ENCODE peak calls at places on chromosomes 3 and 15, in six cellular contexts. O is HS-27A, R is NCI-H1092, K is ascending aorta, H is NT2/D1, B is nephron progenitor cell. Q is an unnamed sample.

GRCh38 chr3:49466047-49466446 is 4.0 kb upstream of the DAG1 start:
- DNase-seq in O (no peak), R (no peak), K (no peak), H (no peak), B (no peak), Q (no peak)

GRCh38 chr15:100284701-100285100 is 57.1 kb downstream of the ADAMTS17 start:
- DNase-seq in O (no peak), R (no peak), K (no peak), H (no peak), B (peak; percentile 17), Q (no peak)

GRCh38 chr3:138950006-138950644 is 3.1 kb downstream of the FOXL2NB start:
- DNase-seq in O (no peak), R (no peak), K (no peak), H (no peak), B (peak; percentile 67), Q (no peak)

GRCh38 chr3:150183619-150184425 is 213.1 kb upstream of the PFN2 start:
- DNase-seq in O (peak; percentile 70), R (peak; percentile 69), K (no peak), H (peak; percentile 49), B (peak; percentile 68), Q (peak; percentile 45)

GRCh38 chr15:71790081-71790480 is 20.3 kb upstream of the NR2E3 start:
- DNase-seq in O (no peak), R (no peak), K (no peak), H (no peak), B (no peak), Q (no peak)

GRCh38 chr3:79766474-79767193 is 1.2 kb downstream of the ROBO1 start:
- DNase-seq in O (no peak), R (no peak), K (no peak), H (no peak), B (peak; percentile 58), Q (no peak)

GRCh38 chr3:113035387-113035982 is 44.7 kb downstream of the GTPBP8 start:
- DNase-seq in O (peak; percentile 35), R (peak; percentile 40), K (no peak), H (peak; percentile 64), B (peak; percentile 47), Q (no peak)

GRCh38 chr3:9280477-9281219 is 31.2 kb upstream of the SRGAP3 start:
- DNase-seq in O (no peak), R (peak; percentile 33), K (no peak), H (no peak), B (no peak), Q (no peak)

GRCh38 chr3:37862219-37862711 is 585 bp downstream of the CTDSPL start:
- DNase-seq in O (no peak), R (no peak), K (no peak), H (no peak), B (peak; percentile 67), Q (no peak)

GRCh38 chr15:89971592-89971997 is 29.5 kb upstream of the ZNF710 start:
- DNase-seq in O (peak; percentile 24), R (no peak), K (no peak), H (peak; percentile 58), B (peak; percentile 72), Q (no peak)

GRCh38 chr3:111252795-111253194 is 181.2 kb downstream of the NECTIN3 start:
- DNase-seq in O (no peak), R (no peak), K (no peak), H (no peak), B (no peak), Q (no peak)

GRCh38 chr3:16401273-16401672 is 112.2 kb downstream of the RFTN1 start:
- DNase-seq in O (no peak), R (no peak), K (no peak), H (no peak), B (no peak), Q (no peak)

GRCh38 chr3:36653095-36653494 is 111.3 kb downstream of the DCLK3 start:
- DNase-seq in O (no peak), R (no peak), K (no peak), H (no peak), B (no peak), Q (no peak)

GRCh38 chr3:44110643-44111042 is 131.0 kb upstream of the TOPAZ1 start:
- DNase-seq in O (no peak), R (no peak), K (no peak), H (no peak), B (no peak), Q (no peak)

GRCh38 chr3:148219995-148220394 is 477.7 kb upstream of the AGTR1 start:
- DNase-seq in O (no peak), R (no peak), K (no peak), H (no peak), B (no peak), Q (no peak)

GRCh38 chr3:46849098-46849631 is 14.1 kb downstream of the MYL3 start:
- DNase-seq in O (no peak), R (no peak), K (no peak), H (no peak), B (peak; percentile 35), Q (no peak)

GRCh38 chr3:42701371-42702065 is 1.1 kb downstream of the HHATL start:
- DNase-seq in O (no peak), R (no peak), K (no peak), H (peak; percentile 42), B (peak; percentile 95), Q (peak; percentile 15)

GRCh38 chr3:9986230-9986725 is 363 bp downstream of the EMC3 start:
- DNase-seq in O (no peak), R (no peak), K (no peak), H (no peak), B (no peak), Q (no peak)

GRCh38 chr3:25021816-25022215 is 406.2 kb upstream of the RARB start:
- DNase-seq in O (no peak), R (no peak), K (no peak), H (no peak), B (no peak), Q (no peak)

GRCh38 chr3:48747703-48748102 is 30.7 kb upstream of the IP6K2 start:
- DNase-seq in O (no peak), R (peak; percentile 85), K (no peak), H (no peak), B (no peak), Q (no peak)

GRCh38 chr3:187186801-187187421 is 10.4 kb upstream of the RTP1 start:
- DNase-seq in O (peak; percentile 83), R (no peak), K (peak; percentile 56), H (no peak), B (no peak), Q (no peak)

GRCh38 chr3:73883497-73883896 is 258.8 kb upstream of the PDZRN3 start:
- DNase-seq in O (no peak), R (no peak), K (no peak), H (no peak), B (no peak), Q (no peak)

Q was measured in GOT3.